ENCODE peak calls at places on chromosome 19, in four cellular contexts. Y is NCI-H774, C is glutamatergic neuron, D is fibroblast of pulmonary artery. P is an unnamed sample.

GRCh38 chr19:4431808-4432674 is 25.6 kb downstream of the UBXN6 start:
- DNase-seq in Y (no peak), C (no peak), D (no peak), P (no peak)

GRCh38 chr19:17073869-17074627 is 1.2 kb downstream of the HAUS8 start:
- DNase-seq in Y (peak), C (no peak), D (no peak), P (no peak)

GRCh38 chr19:40677156-40677555 is 13.3 kb downstream of the NUMBL start:
- DNase-seq in Y (no peak), C (no peak), D (no peak), P (no peak)

GRCh38 chr19:44753932-44754742 is 5.6 kb downstream of the BCL3 start:
- DNase-seq in Y (peak), C (no peak), D (peak), P (peak)

GRCh38 chr19:17097593-17098126 is 22.1 kb downstream of the MYO9B start:
- DNase-seq in Y (no peak), C (no peak), D (peak), P (peak)

GRCh38 chr19:12224676-12225075 is 61.8 kb downstream of the ZNF136 start:
- DNase-seq in Y (no peak), C (no peak), D (no peak), P (no peak)

GRCh38 chr19:7618366-7618765 is 11.0 kb downstream of the XAB2 start:
- DNase-seq in Y (no peak), C (no peak), D (no peak), P (peak)

GRCh38 chr19:33054623-33055022 is 10.1 kb downstream of the RHPN2 start:
- DNase-seq in Y (no peak), C (no peak), D (no peak), P (no peak)

GRCh38 chr19:43751466-43752220 is 3.1 kb downstream of the SMG9 start:
- DNase-seq in Y (no peak), C (no peak), D (no peak), P (no peak)

GRCh38 chr19:51593138-51593890 is 22.2 kb downstream of the ZNF175 start:
- DNase-seq in Y (no peak), C (no peak), D (no peak), P (no peak)

GRCh38 chr19:45428385-45429231 is 4.9 kb upstream of the ERCC1 start:
- DNase-seq in Y (no peak), C (peak), D (peak), P (peak)

GRCh38 chr19:46537136-46538097 is 41.8 kb upstream of the PNMA8B start:
- DNase-seq in Y (no peak), C (peak), D (peak), P (peak)